ENCODE peak calls at places on chromosomes 3 and 15, in four cellular contexts. M is OCI-LY7; B is breast epithelium; I is stimulated activated CD4-positive, alpha-beta T cell treated with anti-CD3 and anti-CD28 coated beads, Interleukin-15, amount 100 ng/mL, for 1 hour. J is an unnamed sample.

GRCh38 chr3:44870375-44871061 is 3.9 kb upstream of the TGM4 start:
- DNase-seq in M (no peak), I (no peak), B (peak; percentile 68), J (no peak)

GRCh38 chr3:131361464-131362421 is 19.8 kb upstream of the NUDT16 start:
- DNase-seq in I (no peak), B (peak; percentile 90), M (no peak), J (peak; percentile 91)

GRCh38 chr3:30075514-30075913 is 530.9 kb upstream of the TGFBR2 start:
- DNase-seq in I (no peak), M (no peak), B (no peak), J (no peak)

GRCh38 chr3:149442845-149443544 is 31.5 kb upstream of the TM4SF4 start:
- DNase-seq in M (no peak), I (no peak), B (no peak), J (no peak)

GRCh38 chr3:184460276-184460675 is 80.4 kb downstream of the CHRD start:
- DNase-seq in B (no peak), I (no peak), M (no peak), J (no peak)

GRCh38 chr3:194779729-194780224 is 94.1 kb downstream of the FAM43A start:
- DNase-seq in I (no peak), B (no peak), M (no peak), J (no peak)

GRCh38 chr3:15367059-15367458 is 34.7 kb upstream of the SH3BP5 start:
- DNase-seq in I (no peak), M (no peak), B (no peak), J (no peak)

GRCh38 chr3:44330444-44330843 is 8.1 kb upstream of the TCAIM start:
- DNase-seq in B (no peak), I (no peak), M (no peak), J (no peak)

GRCh38 chr15:29322407-29322806 is 52.8 kb upstream of the NSMCE3 start:
- DNase-seq in B (no peak), I (no peak), M (no peak), J (no peak)

J was measured in adrenal gland.